ENCODE peak calls at places on chromosomes 16 and 17, in ten cellular contexts. I is fibroblast of lung, T is esophagus squamous epithelium, B is dorsolateral prefrontal cortex, P is BJ, S is cardiac fibroblast, V is GM12878, L is colonic mucosa, D is HCT116, X is astrocyte of the spinal cord. C is an unnamed sample.

GRCh38 chr17:38896373-38896954 is 26.6 kb downstream of the LASP1 start:
- DNase-seq in V (no peak), X (no peak), L (no peak), B (no peak), T (no peak), D (no peak), I (no peak), P (no peak), S (no peak), C (no peak)

GRCh38 chr17:2192367-2193028 is 111.1 kb downstream of the SMG6 start:
- DNase-seq in S (peak; percentile 97), X (peak; percentile 97), V (peak; percentile 72), T (no peak), I (peak; percentile 85), P (peak; percentile 86), L (no peak), D (peak; percentile 48), B (no peak), C (peak; percentile 99)

GRCh38 chr16:86618431-86619262 is 40.3 kb downstream of the FOXL1 start:
- DNase-seq in X (no peak), P (no peak), S (peak; percentile 35), V (no peak), B (no peak), I (peak; percentile 72), T (no peak), D (no peak), L (no peak), C (peak; percentile 63)

GRCh38 chr17:46106966-46107644 is 86.1 kb downstream of the KANSL1 start:
- DNase-seq in S (peak; percentile 28), B (no peak), V (no peak), I (no peak), T (no peak), D (no peak), P (no peak), L (no peak), X (no peak), C (no peak)

GRCh38 chr17:68344701-68345136 is 53.4 kb downstream of the ARSG start:
- DNase-seq in V (no peak), L (no peak), B (no peak), T (no peak), P (no peak), D (no peak), I (no peak), S (peak; percentile 14), X (no peak), C (no peak)

GRCh38 chr17:69235338-69236058 is 6.9 kb upstream of the ABCA10 start:
- DNase-seq in X (peak; percentile 80), P (no peak), L (peak; percentile 85), I (peak; percentile 91), B (peak; percentile 67), S (peak; percentile 92), D (peak; percentile 89), T (peak; percentile 4), V (peak; percentile 79), C (peak; percentile 94)

GRCh38 chr17:65455972-65456343 is 105.5 kb downstream of the AXIN2 start:
- DNase-seq in B (no peak), I (peak; percentile 41), P (no peak), L (peak; percentile 34), V (no peak), T (no peak), S (peak; percentile 21), X (peak; percentile 3), D (no peak), C (peak; percentile 32)

GRCh38 chr17:5832886-5833285 is 237.3 kb upstream of the WSCD1 start:
- DNase-seq in S (peak; percentile 67), X (peak; percentile 74), P (peak; percentile 22), D (peak; percentile 58), T (no peak), B (no peak), V (no peak), L (no peak), I (peak; percentile 14), C (peak; percentile 35)

GRCh38 chr16:11408261-11408660 is 63.0 kb downstream of the RMI2 start:
- DNase-seq in T (no peak), P (no peak), D (no peak), L (no peak), V (no peak), B (no peak), I (no peak), S (no peak), X (no peak), C (no peak)

GRCh38 chr16:11409398-11409797 is 64.1 kb downstream of the RMI2 start:
- DNase-seq in V (no peak), T (no peak), B (no peak), S (no peak), X (no peak), L (no peak), I (peak; percentile 57), D (no peak), P (peak; percentile 5), C (peak; percentile 20)

GRCh38 chr16:11412175-11412904 is 67.1 kb downstream of the RMI2 start:
- DNase-seq in T (no peak), X (no peak), L (no peak), V (no peak), S (no peak), D (no peak), I (no peak), P (no peak), B (no peak), C (no peak)

GRCh38 chr16:11411059-11411550 is 65.8 kb downstream of the RMI2 start:
- DNase-seq in D (no peak), L (no peak), V (no peak), X (no peak), I (no peak), S (no peak), P (no peak), T (no peak), B (no peak), C (no peak)

GRCh38 chr16:11410382-11411058 is 65.3 kb downstream of the RMI2 start:
- DNase-seq in L (no peak), V (no peak), P (no peak), B (no peak), S (no peak), I (no peak), D (no peak), T (no peak), X (no peak), C (no peak)
- TF ChIP-seq CTCF in L (no peak), V (no peak), P (no peak), B (no peak), S (no peak), I (no peak), D (no peak), T (no peak), X (no peak), C (no peak)

GRCh38 chr17:7393613-7394451 is 493 bp downstream of the PLSCR3 start:
- DNase-seq in I (no peak), B (no peak), V (no peak), L (peak; percentile 43), X (no peak), D (no peak), T (no peak), P (no peak), S (no peak), C (no peak)

GRCh38 chr17:7392696-7393612 is 1.4 kb downstream of the PLSCR3 start:
- DNase-seq in I (no peak), L (no peak), V (no peak), P (no peak), X (no peak), B (no peak), D (no peak), T (no peak), S (no peak), C (no peak)

GRCh38 chr17:7396147-7396546 is 1.8 kb upstream of the PLSCR3 start:
- DNase-seq in I (no peak), B (no peak), L (no peak), S (no peak), V (no peak), X (no peak), D (no peak), P (no peak), T (no peak), C (no peak)

GRCh38 chr17:7391307-7391706 is 3.0 kb downstream of the PLSCR3 start:
- DNase-seq in P (no peak), T (no peak), L (no peak), I (no peak), B (no peak), S (no peak), V (no peak), X (no peak), D (no peak), C (no peak)

DNA sequence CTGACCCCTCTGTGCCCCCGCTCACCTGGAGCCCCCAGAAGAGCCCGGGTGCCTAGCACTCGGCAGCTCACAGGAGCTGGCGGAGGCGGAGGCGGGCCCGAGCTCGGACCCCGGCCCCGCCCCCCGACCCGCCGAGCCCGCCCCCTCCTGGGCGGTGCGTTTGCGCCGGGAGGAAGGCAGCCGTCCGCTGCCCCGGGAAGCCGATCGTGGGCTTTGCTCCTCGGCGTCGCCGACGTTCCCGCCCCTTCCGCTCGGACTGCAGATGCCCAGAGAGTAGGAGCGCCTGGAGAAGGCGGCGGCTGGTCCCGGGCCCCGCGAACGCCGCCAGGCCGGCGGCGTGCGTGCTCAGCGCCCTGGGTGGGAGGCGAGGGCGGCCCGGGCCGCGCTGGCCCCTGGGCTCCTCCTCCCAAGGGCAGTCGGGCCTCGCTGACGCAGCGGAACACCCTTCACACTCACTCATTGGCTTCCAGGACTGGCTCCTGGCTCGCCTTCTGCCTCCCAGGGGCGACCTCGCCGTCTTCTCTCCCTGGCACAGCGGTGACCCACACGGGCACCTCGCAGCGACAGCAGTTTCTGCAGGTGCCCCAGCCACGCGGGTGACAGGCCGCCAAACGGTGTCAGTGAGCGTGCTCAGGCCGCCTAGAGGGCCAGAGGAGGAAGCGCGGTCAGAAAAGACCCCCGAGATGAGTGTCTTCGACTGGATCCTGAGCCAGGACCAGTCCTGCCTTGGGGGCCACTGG is at the start of gene PLSCR3:
- DNase-seq in X (peak; percentile 88), P (peak; percentile 45), D (no peak), T (no peak), I (peak; percentile 79), V (peak; percentile 26), S (peak; percentile 82), B (peak; percentile 86), L (peak; percentile 90), C (peak; percentile 81)
- TF ChIP-seq CTCF in X (peak; percentile 50), P (peak; percentile 64), D (no peak), T (no peak), I (peak; percentile 49), V (peak; percentile 44), S (peak; percentile 51), B (peak; percentile 63), L (no peak), C (peak; percentile 58)

GRCh38 chr16:84308120-84308519 is 13.4 kb downstream of the WFDC1 start:
- DNase-seq in S (peak; percentile 69), V (no peak), T (no peak), X (no peak), P (no peak), B (no peak), D (peak; percentile 63), L (peak; percentile 51), I (peak; percentile 39), C (peak; percentile 26)
- TF ChIP-seq CTCF in S (peak; percentile 69), V (peak; percentile 16), T (no peak), X (peak; percentile 45), P (peak; percentile 75), B (peak; percentile 60), D (peak; percentile 93), L (peak; percentile 57), I (peak; percentile 56), C (peak; percentile 43)

GRCh38 chr17:52026075-52026474 is 132.4 kb downstream of the CA10 start:
- DNase-seq in B (no peak), I (no peak), L (no peak), P (no peak), X (no peak), V (no peak), T (no peak), S (no peak), D (no peak), C (no peak)
- TF ChIP-seq CTCF in B (no peak), I (no peak), L (no peak), P (no peak), X (no peak), V (no peak), T (no peak), S (no peak), D (no peak), C (no peak)

C was measured in fibroblast of the aortic adventitia.